ENCODE peak calls at places on chromosome 21, in six cellular contexts. Y is neuronal stem cell, W is heart right ventricle, S is left ventricle myocardium inferior, C is tibial nerve, Q is SK-N-SH. V is an unnamed sample.

GRCh38 chr21:14886001-14886400 is 178.8 kb downstream of the NRIP1 start:
- DNase-seq in Y (no peak), W (no peak), S (no peak), C (no peak), Q (no peak), V (no peak)

GRCh38 chr21:29499734-29500343 is 201.1 kb downstream of the BACH1 start:
- DNase-seq in Y (no peak), W (no peak), S (no peak), C (no peak), Q (peak; percentile 43), V (no peak)

GRCh38 chr21:26840206-26840605 is 5.0 kb downstream of the ADAMTS1 start:
- DNase-seq in Y (no peak), W (peak; percentile 13), S (no peak), C (no peak), Q (no peak), V (no peak)

GRCh38 chr21:22743085-22743484 is 1744.9 kb downstream of the NCAM2 start:
- DNase-seq in Y (no peak), W (no peak), S (no peak), C (no peak), Q (peak; percentile 39), V (no peak)

GRCh38 chr21:19992540-19992939 is 1005.7 kb upstream of the NCAM2 start:
- DNase-seq in Y (no peak), W (no peak), S (no peak), C (no peak), Q (no peak), V (no peak)

GRCh38 chr21:38815060-38815405 is 9.3 kb downstream of the ETS2 start:
- DNase-seq in Y (no peak), W (no peak), S (no peak), C (no peak), Q (no peak), V (no peak)

GRCh38 chr21:27802816-27803475 is 836.1 kb upstream of the ADAMTS5 start:
- DNase-seq in Y (peak; percentile 18), W (peak; percentile 36), S (no peak), C (no peak), Q (peak; percentile 27), V (no peak)

GRCh38 chr21:16002872-16003466 is 273.2 kb downstream of the USP25 start:
- DNase-seq in Y (no peak), W (no peak), S (no peak), C (no peak), Q (peak; percentile 34), V (no peak)

GRCh38 chr21:23131177-23131576 is 2133.0 kb downstream of the NCAM2 start:
- DNase-seq in Y (no peak), W (no peak), S (no peak), C (no peak), Q (no peak), V (no peak)

GRCh38 chr21:45568383-45568782 is 26.1 kb upstream of the SLC19A1 start:
- DNase-seq in Y (no peak), W (no peak), S (no peak), C (no peak), Q (no peak), V (no peak)
- H3K27me3 ChIP-seq in Y (peaks cover 24% of the 10 kb centered on the region), W (peaks cover 8% of the 10 kb centered on the region), S (peaks cover 67% of the 10 kb centered on the region), C (no peaks in the 10 kb centered on the region), Q (peaks cover 5% of the 10 kb centered on the region), V (peaks cover 3% of the 10 kb centered on the region)

GRCh38 chr21:42164064-42164789 is 54.7 kb upstream of the ABCG1 start:
- DNase-seq in Y (no peak), W (peak; percentile 82), S (peak; percentile 61), C (peak; percentile 42), Q (peak; percentile 52), V (peak; percentile 53)
- H3K4me1 ChIP-seq in Y (peaks cover 9% of the 10 kb centered on the region), W (no peaks in the 10 kb centered on the region), S (peaks cover 3% of the 10 kb centered on the region), C (no peaks in the 10 kb centered on the region), Q (no peaks in the 10 kb centered on the region), V (no peaks in the 10 kb centered on the region)

DNA sequence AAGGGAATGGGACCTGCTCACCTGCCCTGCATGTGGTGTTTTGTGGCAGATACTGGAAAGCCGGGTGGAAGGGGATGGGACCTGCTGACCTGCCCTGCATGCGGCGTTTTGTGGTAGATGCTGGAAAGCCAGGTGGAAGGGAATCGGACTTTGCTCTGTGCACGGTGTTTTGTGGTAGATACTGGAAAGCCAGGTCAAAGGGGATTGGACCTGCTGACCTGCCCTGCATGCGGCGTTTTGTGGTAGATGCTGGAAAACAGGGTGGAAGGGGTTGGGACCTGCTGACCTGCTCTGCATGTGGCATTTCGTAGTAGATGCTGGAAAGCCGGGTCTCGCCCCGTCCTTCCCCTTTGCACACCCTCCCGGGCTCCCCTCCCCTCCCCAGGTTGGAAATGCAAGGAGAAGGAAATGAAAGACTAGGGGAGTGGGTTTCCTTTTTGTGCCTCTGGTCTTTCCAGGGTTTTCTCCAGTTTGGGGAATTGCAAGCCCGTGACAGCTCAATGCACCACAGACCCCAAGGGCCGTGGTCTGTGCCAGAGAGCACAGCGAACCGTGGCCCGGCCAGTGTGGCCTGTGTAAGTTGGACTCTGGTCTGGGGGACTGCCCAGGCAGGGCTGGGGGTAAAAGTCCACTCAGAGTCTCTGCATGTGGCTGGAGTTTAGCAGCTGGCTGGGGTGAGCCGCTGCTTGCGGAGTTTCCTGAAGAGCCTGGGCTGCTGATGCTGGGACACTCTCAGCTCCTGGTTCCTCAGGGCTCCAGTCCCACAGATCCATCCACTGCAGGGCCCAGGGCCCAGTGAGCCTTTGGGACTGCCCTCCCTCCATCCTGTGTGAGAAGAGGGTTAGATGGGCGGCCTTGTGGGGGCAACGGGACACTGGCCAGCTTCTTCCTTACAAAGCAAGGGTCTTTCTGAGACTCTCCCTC is 105.5 kb downstream of the CRYAA start:
- DNase-seq in Y (no peak), W (no peak), S (peak; percentile 6), C (no peak), Q (no peak), V (no peak)
- H3K27me3 ChIP-seq in Y (peaks cover 29% of the 10 kb centered on the region), W (peaks cover 14% of the 10 kb centered on the region), S (peaks cover 69% of the 10 kb centered on the region), C (no peaks in the 10 kb centered on the region), Q (no peaks in the 10 kb centered on the region), V (peaks cover 13% of the 10 kb centered on the region)

GRCh38 chr21:31647650-31648049 is 11.8 kb upstream of the SOD1 start:
- DNase-seq in Y (no peak), W (no peak), S (no peak), C (no peak), Q (no peak), V (no peak)
- H3K4me1 ChIP-seq in Y (no peaks in the 10 kb centered on the region), W (no peaks in the 10 kb centered on the region), S (no peaks in the 10 kb centered on the region), C (no peaks in the 10 kb centered on the region), Q (no peaks in the 10 kb centered on the region), V (no peaks in the 10 kb centered on the region)

V was measured in psoas muscle.